ENCODE peak calls at places on chromosomes 4 and X, in six cellular contexts. One of them, this sample, is unnamed. For H3K27me3 and H3K4me1, the result is how much of the 10 kb centered on the place peaks cover.

GRCh38 chrX:77003956-77004355 is 443.2 kb upstream of the FGF16 start:
- DNase-seq in suprapubic skin: no peak
- DNase-seq in psoas muscle: no peak
- DNase-seq in IMR-90: no peak
- DNase-seq in lung: no peak
- DNase-seq in A673: no peak
- DNase-seq in this sample: no peak

GRCh38 chr4:179976777-179977176 is 2266.4 kb upstream of the TENM3 start:
- DNase-seq in lung: no peak
- DNase-seq in IMR-90: no peak
- DNase-seq in suprapubic skin: no peak
- DNase-seq in A673: no peak
- DNase-seq in psoas muscle: no peak
- DNase-seq in this sample: no peak

GRCh38 chr4:67687639-67688038 is 13.3 kb downstream of the UBA6 start:
- DNase-seq in lung: no peak
- DNase-seq in suprapubic skin: no peak
- DNase-seq in A673: no peak
- DNase-seq in IMR-90: peak
- DNase-seq in psoas muscle: no peak
- DNase-seq in this sample: no peak

GRCh38 chr4:6469144-6469543 is 3.3 kb downstream of the PPP2R2C start:
- DNase-seq in suprapubic skin: no peak
- DNase-seq in A673: no peak
- DNase-seq in lung: no peak
- DNase-seq in IMR-90: no peak
- DNase-seq in psoas muscle: no peak
- DNase-seq in this sample: no peak

GRCh38 chrX:40107291-40108083 is 9.7 kb upstream of the BCOR start:
- DNase-seq in lung: no peak
- DNase-seq in suprapubic skin: no peak
- DNase-seq in IMR-90: no peak
- DNase-seq in psoas muscle: peak
- DNase-seq in A673: peak
- DNase-seq in this sample: peak

GRCh38 chr4:11424000-11424399 is 4.7 kb downstream of the HS3ST1 start:
- DNase-seq in suprapubic skin: no peak
- DNase-seq in A673: peak
- DNase-seq in psoas muscle: no peak
- DNase-seq in lung: no peak
- DNase-seq in IMR-90: peak
- DNase-seq in this sample: no peak

GRCh38 chr4:80419946-80420345 is 84.4 kb downstream of the CFAP299 start:
- DNase-seq in lung: no peak
- DNase-seq in A673: no peak
- DNase-seq in suprapubic skin: no peak
- DNase-seq in IMR-90: no peak
- DNase-seq in psoas muscle: no peak
- DNase-seq in this sample: no peak

GRCh38 chr4:30630431-30630830 is 89.7 kb upstream of the PCDH7 start:
- DNase-seq in lung: no peak
- DNase-seq in psoas muscle: no peak
- DNase-seq in IMR-90: no peak
- DNase-seq in suprapubic skin: no peak
- DNase-seq in A673: peak
- DNase-seq in this sample: no peak

GRCh38 chrX:132614297-132614696 is 125.5 kb upstream of the MBNL3 start:
- DNase-seq in IMR-90: no peak
- DNase-seq in A673: peak
- DNase-seq in suprapubic skin: no peak
- DNase-seq in lung: no peak
- DNase-seq in psoas muscle: no peak
- DNase-seq in this sample: no peak

GRCh38 chrX:120308959-120309872 is 2.0 kb downstream of the TMEM255A start:
- DNase-seq in suprapubic skin: peak
- DNase-seq in A673: peak
- DNase-seq in lung: peak
- DNase-seq in IMR-90: peak
- DNase-seq in psoas muscle: peak
- DNase-seq in this sample: peak

GRCh38 chr4:84897516-84897915 is 69.0 kb downstream of the WDFY3 start:
- DNase-seq in IMR-90: no peak
- DNase-seq in suprapubic skin: no peak
- DNase-seq in psoas muscle: no peak
- DNase-seq in A673: no peak
- DNase-seq in lung: no peak
- DNase-seq in this sample: no peak

GRCh38 chr4:71545168-71545567 is 206.3 kb downstream of the SLC4A4 start:
- DNase-seq in A673: no peak
- DNase-seq in lung: no peak
- DNase-seq in suprapubic skin: no peak
- DNase-seq in IMR-90: peak
- DNase-seq in psoas muscle: no peak
- DNase-seq in this sample: no peak

GRCh38 chrX:13994681-13995080 is 35.0 kb downstream of the GEMIN8 start:
- DNase-seq in suprapubic skin: no peak
- DNase-seq in IMR-90: no peak
- DNase-seq in lung: no peak
- DNase-seq in A673: no peak
- DNase-seq in psoas muscle: no peak
- DNase-seq in this sample: no peak

GRCh38 chrX:118497180-118497814 is 1.7 kb downstream of the DOCK11 start:
- DNase-seq in suprapubic skin: no peak
- DNase-seq in psoas muscle: no peak
- DNase-seq in lung: no peak
- DNase-seq in A673: no peak
- DNase-seq in IMR-90: no peak
- DNase-seq in this sample: no peak

GRCh38 chrX:1423215-1423614 is 29.5 kb downstream of the ASMTL start:
- DNase-seq in psoas muscle: no peak
- DNase-seq in suprapubic skin: peak
- DNase-seq in lung: no peak
- DNase-seq in IMR-90: no peak
- DNase-seq in A673: no peak
- DNase-seq in this sample: no peak

GRCh38 chrX:38220024-38220935 is at the start of gene SRPX:
- DNase-seq in IMR-90: peak
- DNase-seq in psoas muscle: peak
- DNase-seq in suprapubic skin: peak
- DNase-seq in A673: peak
- DNase-seq in lung: no peak
- DNase-seq in this sample: peak

GRCh38 chr4:110532901-110533589 is 57.1 kb downstream of the ENPEP start:
- DNase-seq in suprapubic skin: no peak
- DNase-seq in lung: no peak
- DNase-seq in IMR-90: no peak
- DNase-seq in psoas muscle: no peak
- DNase-seq in A673: no peak
- DNase-seq in this sample: no peak

GRCh38 chrX:110915120-110915519 is 119.5 kb upstream of the CHRDL1 start:
- DNase-seq in lung: no peak
- DNase-seq in psoas muscle: no peak
- DNase-seq in IMR-90: peak
- DNase-seq in suprapubic skin: no peak
- DNase-seq in A673: no peak
- DNase-seq in this sample: no peak

GRCh38 chr4:37890501-37891220 is at the start of gene TBC1D1:
- DNase-seq in lung: peak
- DNase-seq in psoas muscle: peak
- DNase-seq in A673: peak
- DNase-seq in IMR-90: no peak
- DNase-seq in suprapubic skin: peak
- DNase-seq in this sample: peak

GRCh38 chr4:106854970-106855369 is 181.1 kb downstream of the DKK2 start:
- DNase-seq in psoas muscle: no peak
- DNase-seq in lung: no peak
- DNase-seq in A673: peak
- DNase-seq in suprapubic skin: no peak
- DNase-seq in IMR-90: no peak
- DNase-seq in this sample: no peak

GRCh38 chr4:127936974-127937373 is 28.0 kb downstream of the MFSD8 start:
- DNase-seq in IMR-90: peak
- DNase-seq in A673: no peak
- DNase-seq in suprapubic skin: no peak
- DNase-seq in psoas muscle: no peak
- DNase-seq in lung: no peak
- DNase-seq in this sample: no peak

GRCh38 chr4:166675411-166675810 is 558.9 kb downstream of the SPOCK3 start:
- DNase-seq in IMR-90: no peak
- DNase-seq in lung: no peak
- DNase-seq in psoas muscle: no peak
- DNase-seq in suprapubic skin: no peak
- DNase-seq in A673: no peak
- DNase-seq in this sample: no peak

GRCh38 chr4:1731180-1731579 is 9.9 kb downstream of the TACC3 start:
- DNase-seq in A673: no peak
- DNase-seq in psoas muscle: no peak
- DNase-seq in lung: no peak
- DNase-seq in IMR-90: peak
- DNase-seq in suprapubic skin: no peak
- DNase-seq in this sample: no peak

GRCh38 chr4:14178421-14178820 is 550.9 kb upstream of the BOD1L1 start:
- DNase-seq in psoas muscle: no peak
- DNase-seq in IMR-90: peak
- DNase-seq in A673: peak
- DNase-seq in suprapubic skin: no peak
- DNase-seq in lung: no peak
- DNase-seq in this sample: no peak

GRCh38 chr4:149029056-149029651 is 586.9 kb upstream of the NR3C2 start:
- DNase-seq in lung: no peak
- DNase-seq in IMR-90: peak
- DNase-seq in A673: no peak
- DNase-seq in psoas muscle: no peak
- DNase-seq in suprapubic skin: no peak
- DNase-seq in this sample: peak

GRCh38 chrX:123454712-123455431 is 270.8 kb downstream of the GRIA3 start:
- DNase-seq in A673: no peak
- DNase-seq in IMR-90: no peak
- DNase-seq in suprapubic skin: no peak
- DNase-seq in lung: no peak
- DNase-seq in psoas muscle: no peak
- DNase-seq in this sample: no peak

GRCh38 chrX:71650333-71650969 is 16.9 kb upstream of the LOC101059915 start:
- DNase-seq in A673: no peak
- DNase-seq in psoas muscle: no peak
- DNase-seq in suprapubic skin: no peak
- DNase-seq in lung: no peak
- DNase-seq in IMR-90: no peak
- DNase-seq in this sample: peak

GRCh38 chrX:102042706-102043325 is 82.7 kb upstream of the TCEAL2 start:
- DNase-seq in A673: no peak
- DNase-seq in lung: no peak
- DNase-seq in IMR-90: no peak
- DNase-seq in psoas muscle: no peak
- DNase-seq in suprapubic skin: peak
- DNase-seq in this sample: no peak

GRCh38 chr4:5033266-5033945 is 14.1 kb upstream of the CYTL1 start:
- DNase-seq in lung: no peak
- DNase-seq in suprapubic skin: peak
- DNase-seq in IMR-90: no peak
- DNase-seq in psoas muscle: peak
- DNase-seq in A673: no peak
- DNase-seq in this sample: no peak

GRCh38 chr4:8160233-8160560 is 1.6 kb upstream of the ABLIM2 start:
- DNase-seq in suprapubic skin: no peak
- DNase-seq in lung: no peak
- DNase-seq in A673: no peak
- DNase-seq in psoas muscle: no peak
- DNase-seq in IMR-90: no peak
- DNase-seq in this sample: no peak
- H3K27me3 ChIP-seq in suprapubic skin: under half
- H3K27me3 ChIP-seq in lung: under half
- H3K27me3 ChIP-seq in A673: under half
- H3K27me3 ChIP-seq in psoas muscle: under half
- H3K27me3 ChIP-seq in IMR-90: half or more
- H3K27me3 ChIP-seq in this sample: under half

DNA sequence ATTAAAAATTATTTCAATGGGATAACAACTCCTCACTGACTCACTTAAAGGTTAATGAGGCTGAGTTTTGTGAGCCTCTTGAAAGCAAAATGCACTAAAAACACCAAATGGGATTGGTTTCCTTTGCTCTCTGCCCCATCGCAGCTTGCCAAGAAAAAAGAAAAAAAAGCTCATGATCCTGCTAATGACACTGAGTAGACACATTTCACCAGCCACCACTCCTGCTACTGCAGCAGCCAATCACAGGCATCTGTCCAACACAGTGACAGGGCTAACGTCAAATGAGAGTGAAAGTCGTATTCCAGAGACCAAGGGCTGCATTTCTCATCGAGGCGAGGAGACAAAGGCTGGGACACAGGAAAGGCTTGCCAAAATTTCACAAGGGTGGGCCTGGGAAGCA is 5.2 kb downstream of the APBB2 start:
- DNase-seq in IMR-90: no peak
- DNase-seq in A673: peak
- DNase-seq in psoas muscle: no peak
- DNase-seq in lung: no peak
- DNase-seq in suprapubic skin: no peak
- DNase-seq in this sample: peak
- H3K4me1 ChIP-seq in IMR-90: under half
- H3K4me1 ChIP-seq in A673: under half
- H3K4me1 ChIP-seq in psoas muscle: under half
- H3K4me1 ChIP-seq in lung: under half
- H3K4me1 ChIP-seq in suprapubic skin: under half
- H3K4me1 ChIP-seq in this sample: under half

DNA sequence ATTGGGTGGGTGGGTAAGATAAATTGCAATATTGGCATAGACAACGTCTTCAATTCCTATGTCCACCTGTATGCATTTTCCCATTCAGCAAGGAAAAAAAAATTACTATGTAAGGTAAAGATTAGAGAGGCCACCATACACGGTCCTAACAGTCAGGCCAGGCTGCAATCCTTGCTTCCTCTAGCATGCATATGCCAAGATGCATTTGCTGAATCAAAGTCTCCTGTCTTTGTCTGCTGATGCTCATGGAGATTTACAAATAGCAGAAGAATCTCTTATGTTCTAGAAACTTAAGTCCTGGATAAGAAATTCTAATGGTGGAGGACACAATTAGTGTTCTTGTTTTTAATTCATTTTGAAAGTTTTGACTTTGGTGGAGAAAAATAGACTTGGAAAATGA is 206.8 kb downstream of the PDGFC start:
- DNase-seq in suprapubic skin: no peak
- DNase-seq in psoas muscle: no peak
- DNase-seq in IMR-90: no peak
- DNase-seq in A673: no peak
- DNase-seq in lung: no peak
- DNase-seq in this sample: no peak
- H3K27me3 ChIP-seq in suprapubic skin: under half
- H3K27me3 ChIP-seq in psoas muscle: under half
- H3K27me3 ChIP-seq in IMR-90: under half
- H3K27me3 ChIP-seq in A673: under half
- H3K27me3 ChIP-seq in lung: under half
- H3K27me3 ChIP-seq in this sample: under half

DNA sequence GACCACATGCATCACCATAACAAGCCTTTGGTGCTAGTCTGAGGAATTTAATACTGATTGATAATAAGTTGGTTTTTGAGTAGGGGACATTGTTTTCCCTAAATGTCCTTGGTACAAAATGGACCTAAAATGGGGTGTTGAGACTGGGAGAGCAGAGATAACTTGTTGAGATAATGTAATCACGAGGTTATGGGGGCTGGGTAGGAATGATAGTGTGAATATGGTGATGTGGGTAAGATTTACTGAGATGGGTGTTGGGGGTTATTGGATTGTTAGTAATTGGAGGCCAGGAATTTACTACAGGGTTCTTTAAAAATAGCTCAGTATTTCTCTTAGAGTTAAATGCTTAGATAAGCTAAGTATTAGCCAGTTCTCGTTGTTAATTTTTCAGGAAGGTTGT is 3.9 kb downstream of the BMP2K start:
- DNase-seq in suprapubic skin: no peak
- DNase-seq in psoas muscle: no peak
- DNase-seq in IMR-90: no peak
- DNase-seq in lung: no peak
- DNase-seq in A673: no peak
- DNase-seq in this sample: no peak
- H3K4me1 ChIP-seq in suprapubic skin: under half
- H3K4me1 ChIP-seq in psoas muscle: half or more
- H3K4me1 ChIP-seq in IMR-90: under half
- H3K4me1 ChIP-seq in lung: under half
- H3K4me1 ChIP-seq in A673: under half
- H3K4me1 ChIP-seq in this sample: under half